ENCODE peak calls at places on chromosomes 6 and 20, in six cellular contexts. P is GM03348, U is type B pancreatic cell, K is LHCN-M2, X is fibroblast of the aortic adventitia, I is HTR-8/SVneo. A is an unnamed sample.

GRCh38 chr20:46544576-46544975 is 5.9 kb downstream of the OCSTAMP start:
- DNase-seq in P (no peak), K (no peak), U (no peak), X (peak), I (no peak), A (no peak)

GRCh38 chr6:15299430-15300131 is 53.7 kb downstream of the JARID2 start:
- DNase-seq in I (peak), P (peak), X (peak), U (no peak), K (peak), A (no peak)

GRCh38 chr20:58023346-58023745 is 205.1 kb downstream of the ANKRD60 start:
- DNase-seq in X (no peak), K (no peak), P (no peak), I (no peak), U (peak), A (no peak)

GRCh38 chr6:22036267-22036666 is 260.6 kb downstream of the PRL start:
- DNase-seq in X (no peak), P (no peak), I (no peak), U (no peak), K (no peak), A (peak)

GRCh38 chr6:15464211-15464725 is 198.6 kb downstream of the DTNBP1 start:
- DNase-seq in K (no peak), P (peak), X (no peak), U (no peak), I (no peak), A (peak)

GRCh38 chr6:5851261-5851757 is 155.4 kb downstream of the NRN1 start:
- DNase-seq in X (no peak), U (no peak), P (peak), I (no peak), K (no peak), A (peak)

GRCh38 chr20:48827880-48828733 is at the start of gene PREX1:
- DNase-seq in I (peak), U (peak), K (peak), X (peak), P (peak), A (peak)

GRCh38 chr20:5433352-5433751 is 116.6 kb upstream of the PROKR2 start:
- DNase-seq in X (no peak), I (no peak), K (no peak), U (no peak), P (no peak), A (no peak)

GRCh38 chr6:1726341-1726763 is 116.6 kb downstream of the FOXC1 start:
- DNase-seq in I (no peak), U (no peak), P (no peak), K (no peak), X (no peak), A (no peak)

GRCh38 chr20:33731693-33732165 is at the start of gene ZNF341:
- DNase-seq in I (peak), P (peak), X (no peak), U (peak), K (peak), A (peak)

GRCh38 chr6:30685977-30686907 is at the start of gene PPP1R18:
- DNase-seq in U (no peak), I (no peak), P (peak), K (peak), X (peak), A (no peak)

GRCh38 chr6:33779305-33779704 is 9.6 kb downstream of the LEMD2 start:
- DNase-seq in P (no peak), K (no peak), X (no peak), U (no peak), I (no peak), A (no peak)

GRCh38 chr6:98944598-98945011 is 3.1 kb downstream of the FBXL4 start:
- DNase-seq in U (no peak), P (peak), X (peak), K (peak), I (no peak), A (no peak)

GRCh38 chr6:29748391-29749352 is 25.4 kb downstream of the HLA-F start:
- DNase-seq in U (peak), X (peak), K (peak), P (peak), I (peak), A (peak)

GRCh38 chr6:97399208-97399607 is 116.2 kb upstream of the MMS22L start:
- DNase-seq in K (no peak), U (no peak), P (no peak), X (no peak), I (no peak), A (no peak)

GRCh38 chr6:99151634-99152344 is 197.7 kb downstream of the FAXC start:
- DNase-seq in P (peak), I (peak), K (peak), U (no peak), X (peak), A (peak)

GRCh38 chr6:50185006-50185405 is 135.3 kb upstream of the DEFB112 start:
- DNase-seq in P (no peak), X (no peak), I (no peak), K (no peak), U (no peak), A (peak)

GRCh38 chr6:16270178-16270794 is 31.9 kb downstream of the GMPR start:
- DNase-seq in P (no peak), U (no peak), K (no peak), X (no peak), I (no peak), A (no peak)

GRCh38 chr20:35598899-35599775 is 16.5 kb upstream of the SPAG4 start:
- DNase-seq in P (peak), K (no peak), X (no peak), I (no peak), U (no peak), A (no peak)

GRCh38 chr6:83711958-83712357 is 3.1 kb upstream of the SNAP91 start:
- DNase-seq in U (no peak), P (no peak), K (no peak), X (no peak), I (no peak), A (no peak)

GRCh38 chr6:17466707-17467106 is 73.3 kb downstream of the CAP2 start:
- DNase-seq in I (no peak), P (no peak), X (no peak), U (no peak), K (no peak), A (peak)